ENCODE peak calls at places on chromosomes 11 and 22, in six cellular contexts. One of them, this sample, is unnamed.

GRCh38 chr11:100890779-100891178 is 203.7 kb downstream of the ARHGAP42 start:
- DNase-seq in foreskin fibroblast: peak
- DNase-seq in choroid plexus epithelial cell: peak
- DNase-seq in progenitor cell of endocrine pancreas: no peak
- DNase-seq in GM13977: no peak
- DNase-seq in endodermal cell: peak
- DNase-seq in this sample: peak

GRCh38 chr11:1543606-1544263 is 28.3 kb downstream of the DUSP8 start:
- DNase-seq in foreskin fibroblast: no peak
- DNase-seq in choroid plexus epithelial cell: no peak
- DNase-seq in progenitor cell of endocrine pancreas: no peak
- DNase-seq in GM13977: no peak
- DNase-seq in endodermal cell: no peak
- DNase-seq in this sample: no peak

GRCh38 chr22:44024288-44024908 is at the start of gene PARVB:
- DNase-seq in foreskin fibroblast: no peak
- DNase-seq in choroid plexus epithelial cell: no peak
- DNase-seq in progenitor cell of endocrine pancreas: peak
- DNase-seq in GM13977: peak
- DNase-seq in endodermal cell: peak
- DNase-seq in this sample: no peak

GRCh38 chr11:35085766-35086165 is 53.2 kb upstream of the CD44 start:
- DNase-seq in foreskin fibroblast: no peak
- DNase-seq in choroid plexus epithelial cell: peak
- DNase-seq in progenitor cell of endocrine pancreas: no peak
- DNase-seq in GM13977: no peak
- DNase-seq in endodermal cell: no peak
- DNase-seq in this sample: no peak

GRCh38 chr11:72781063-72781312 is 12.9 kb downstream of the STARD10 start:
- DNase-seq in foreskin fibroblast: no peak
- DNase-seq in choroid plexus epithelial cell: no peak
- DNase-seq in progenitor cell of endocrine pancreas: no peak
- DNase-seq in GM13977: no peak
- DNase-seq in endodermal cell: peak
- DNase-seq in this sample: no peak

GRCh38 chr11:42205518-42205917 is 746.1 kb upstream of the LRRC4C start:
- DNase-seq in foreskin fibroblast: no peak
- DNase-seq in choroid plexus epithelial cell: no peak
- DNase-seq in progenitor cell of endocrine pancreas: no peak
- DNase-seq in GM13977: no peak
- DNase-seq in endodermal cell: peak
- DNase-seq in this sample: no peak

GRCh38 chr11:95296621-95297025 is 65.6 kb upstream of the SESN3 start:
- DNase-seq in foreskin fibroblast: no peak
- DNase-seq in choroid plexus epithelial cell: no peak
- DNase-seq in progenitor cell of endocrine pancreas: no peak
- DNase-seq in GM13977: peak
- DNase-seq in endodermal cell: no peak
- DNase-seq in this sample: no peak

GRCh38 chr11:44976576-44976975 is 25.9 kb upstream of the TP53I11 start:
- DNase-seq in foreskin fibroblast: no peak
- DNase-seq in choroid plexus epithelial cell: no peak
- DNase-seq in progenitor cell of endocrine pancreas: no peak
- DNase-seq in GM13977: no peak
- DNase-seq in endodermal cell: no peak
- DNase-seq in this sample: no peak

GRCh38 chr22:44879301-44879680 is 126.9 kb downstream of the ARHGAP8 start:
- DNase-seq in foreskin fibroblast: no peak
- DNase-seq in choroid plexus epithelial cell: no peak
- DNase-seq in progenitor cell of endocrine pancreas: no peak
- DNase-seq in GM13977: no peak
- DNase-seq in endodermal cell: peak
- DNase-seq in this sample: no peak

GRCh38 chr11:64998141-64998540 is 1.4 kb upstream of the BATF2 start:
- DNase-seq in foreskin fibroblast: no peak
- DNase-seq in choroid plexus epithelial cell: no peak
- DNase-seq in progenitor cell of endocrine pancreas: no peak
- DNase-seq in GM13977: no peak
- DNase-seq in endodermal cell: peak
- DNase-seq in this sample: no peak

GRCh38 chr22:43826142-43827093 is 14.3 kb upstream of the EFCAB6 start:
- DNase-seq in foreskin fibroblast: peak
- DNase-seq in choroid plexus epithelial cell: peak
- DNase-seq in progenitor cell of endocrine pancreas: no peak
- DNase-seq in GM13977: no peak
- DNase-seq in endodermal cell: peak
- DNase-seq in this sample: peak

GRCh38 chr11:29018631-29019030 is 910.4 kb downstream of the METTL15 start:
- DNase-seq in foreskin fibroblast: peak
- DNase-seq in choroid plexus epithelial cell: peak
- DNase-seq in progenitor cell of endocrine pancreas: no peak
- DNase-seq in GM13977: no peak
- DNase-seq in endodermal cell: no peak
- DNase-seq in this sample: peak

GRCh38 chr11:20522536-20522935 is 76.9 kb upstream of the SLC6A5 start:
- DNase-seq in foreskin fibroblast: no peak
- DNase-seq in choroid plexus epithelial cell: no peak
- DNase-seq in progenitor cell of endocrine pancreas: no peak
- DNase-seq in GM13977: no peak
- DNase-seq in endodermal cell: peak
- DNase-seq in this sample: no peak

GRCh38 chr11:116893437-116893836 is 56.0 kb upstream of the APOA1 start:
- DNase-seq in foreskin fibroblast: no peak
- DNase-seq in choroid plexus epithelial cell: no peak
- DNase-seq in progenitor cell of endocrine pancreas: no peak
- DNase-seq in GM13977: no peak
- DNase-seq in endodermal cell: no peak
- DNase-seq in this sample: no peak

GRCh38 chr11:119424276-119424675 is 1.3 kb upstream of the THY1 start:
- DNase-seq in foreskin fibroblast: no peak
- DNase-seq in choroid plexus epithelial cell: no peak
- DNase-seq in progenitor cell of endocrine pancreas: no peak
- DNase-seq in GM13977: no peak
- DNase-seq in endodermal cell: no peak
- DNase-seq in this sample: no peak

GRCh38 chr11:72413914-72414628 is 20.3 kb downstream of the CLPB start:
- DNase-seq in foreskin fibroblast: peak
- DNase-seq in choroid plexus epithelial cell: peak
- DNase-seq in progenitor cell of endocrine pancreas: peak
- DNase-seq in GM13977: peak
- DNase-seq in endodermal cell: peak
- DNase-seq in this sample: peak

GRCh38 chr22:33605201-33605600 is 315.1 kb downstream of the LARGE1 start:
- DNase-seq in foreskin fibroblast: no peak
- DNase-seq in choroid plexus epithelial cell: peak
- DNase-seq in progenitor cell of endocrine pancreas: no peak
- DNase-seq in GM13977: no peak
- DNase-seq in endodermal cell: no peak
- DNase-seq in this sample: peak

GRCh38 chr22:42688241-42688913 is 32.3 kb downstream of the A4GALT start:
- DNase-seq in foreskin fibroblast: peak
- DNase-seq in choroid plexus epithelial cell: peak
- DNase-seq in progenitor cell of endocrine pancreas: no peak
- DNase-seq in GM13977: no peak
- DNase-seq in endodermal cell: peak
- DNase-seq in this sample: peak

GRCh38 chr11:92969634-92970347 is at the start of gene MTNR1B:
- DNase-seq in foreskin fibroblast: no peak
- DNase-seq in choroid plexus epithelial cell: no peak
- DNase-seq in progenitor cell of endocrine pancreas: no peak
- DNase-seq in GM13977: no peak
- DNase-seq in endodermal cell: no peak
- DNase-seq in this sample: no peak

GRCh38 chr22:45537734-45538181 is 35.1 kb downstream of the FBLN1 start:
- DNase-seq in foreskin fibroblast: peak
- DNase-seq in choroid plexus epithelial cell: peak
- DNase-seq in progenitor cell of endocrine pancreas: no peak
- DNase-seq in GM13977: no peak
- DNase-seq in endodermal cell: no peak
- DNase-seq in this sample: peak

GRCh38 chr11:10459029-10459970 is 4.2 kb downstream of the AMPD3 start:
- DNase-seq in foreskin fibroblast: no peak
- DNase-seq in choroid plexus epithelial cell: peak
- DNase-seq in progenitor cell of endocrine pancreas: no peak
- DNase-seq in GM13977: peak
- DNase-seq in endodermal cell: peak
- DNase-seq in this sample: no peak

GRCh38 chr11:75233688-75234295 is 6.8 kb upstream of the TPBGL start:
- DNase-seq in foreskin fibroblast: peak
- DNase-seq in choroid plexus epithelial cell: peak
- DNase-seq in progenitor cell of endocrine pancreas: peak
- DNase-seq in GM13977: no peak
- DNase-seq in endodermal cell: peak
- DNase-seq in this sample: peak

GRCh38 chr11:70667767-70668166 is 269.4 kb downstream of the CTTN start:
- DNase-seq in foreskin fibroblast: no peak
- DNase-seq in choroid plexus epithelial cell: no peak
- DNase-seq in progenitor cell of endocrine pancreas: no peak
- DNase-seq in GM13977: no peak
- DNase-seq in endodermal cell: no peak
- DNase-seq in this sample: no peak

GRCh38 chr11:7651700-7652099 is 21.6 kb downstream of the CYB5R2 start:
- DNase-seq in foreskin fibroblast: no peak
- DNase-seq in choroid plexus epithelial cell: no peak
- DNase-seq in progenitor cell of endocrine pancreas: no peak
- DNase-seq in GM13977: no peak
- DNase-seq in endodermal cell: peak
- DNase-seq in this sample: no peak

GRCh38 chr22:43228330-43228729 is 41.4 kb upstream of the TTLL12 start:
- DNase-seq in foreskin fibroblast: no peak
- DNase-seq in choroid plexus epithelial cell: peak
- DNase-seq in progenitor cell of endocrine pancreas: no peak
- DNase-seq in GM13977: no peak
- DNase-seq in endodermal cell: peak
- DNase-seq in this sample: peak

GRCh38 chr11:120966840-120967239 is 57.1 kb upstream of the TBCEL start:
- DNase-seq in foreskin fibroblast: no peak
- DNase-seq in choroid plexus epithelial cell: no peak
- DNase-seq in progenitor cell of endocrine pancreas: no peak
- DNase-seq in GM13977: no peak
- DNase-seq in endodermal cell: no peak
- DNase-seq in this sample: no peak

DNA sequence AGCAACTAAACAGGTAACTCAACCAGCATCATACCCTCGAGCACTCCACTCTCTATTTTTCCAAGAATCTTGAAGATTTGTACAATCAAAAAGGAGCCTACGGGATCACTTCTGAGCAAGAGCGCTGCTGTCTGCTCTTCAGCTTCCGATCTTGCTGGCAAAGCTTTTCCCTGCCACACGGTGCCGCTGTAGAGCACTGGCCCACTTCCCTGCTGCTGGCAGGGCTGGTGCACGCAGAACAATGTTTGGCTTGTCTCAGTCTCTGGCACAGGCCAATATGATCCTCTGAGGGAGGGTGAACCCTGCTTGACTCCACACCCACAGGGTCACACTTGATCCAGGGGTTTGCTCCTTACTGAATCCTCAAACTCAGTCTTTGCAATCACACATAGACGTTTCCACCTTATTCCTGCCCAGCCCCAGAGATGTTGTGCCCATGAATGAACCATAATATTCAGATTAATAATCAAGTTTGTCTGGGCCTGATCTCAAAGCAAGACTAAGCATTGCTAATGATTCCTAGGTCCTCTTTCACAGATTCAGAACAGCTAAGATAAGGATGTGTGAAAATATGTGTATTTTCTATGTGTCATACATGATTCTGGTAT is 536.6 kb downstream of the SOX6 start:
- DNase-seq in foreskin fibroblast: no peak
- DNase-seq in choroid plexus epithelial cell: peak
- DNase-seq in progenitor cell of endocrine pancreas: peak
- DNase-seq in GM13977: peak
- DNase-seq in endodermal cell: peak
- DNase-seq in this sample: peak
- TF ChIP-seq CTCF in foreskin fibroblast: peak
- TF ChIP-seq CTCF in choroid plexus epithelial cell: peak
- TF ChIP-seq CTCF in progenitor cell of endocrine pancreas: peak
- TF ChIP-seq CTCF in GM13977: peak
- TF ChIP-seq CTCF in endodermal cell: peak
- TF ChIP-seq CTCF in this sample: peak

GRCh38 chr11:6601041-6601461 is 2.4 kb downstream of the RRP8 start:
- DNase-seq in foreskin fibroblast: no peak
- DNase-seq in choroid plexus epithelial cell: no peak
- DNase-seq in progenitor cell of endocrine pancreas: no peak
- DNase-seq in GM13977: no peak
- DNase-seq in endodermal cell: peak
- DNase-seq in this sample: no peak

GRCh38 chr11:6602096-6602940 is 1.1 kb downstream of the RRP8 start:
- DNase-seq in foreskin fibroblast: no peak
- DNase-seq in choroid plexus epithelial cell: no peak
- DNase-seq in progenitor cell of endocrine pancreas: no peak
- DNase-seq in GM13977: no peak
- DNase-seq in endodermal cell: peak
- DNase-seq in this sample: no peak

GRCh38 chr11:6606471-6607189 is 3.1 kb downstream of the ILK start:
- DNase-seq in foreskin fibroblast: peak
- DNase-seq in choroid plexus epithelial cell: peak
- DNase-seq in progenitor cell of endocrine pancreas: peak
- DNase-seq in GM13977: peak
- DNase-seq in endodermal cell: peak
- DNase-seq in this sample: peak

GRCh38 chr11:6604081-6604626 is 580 bp downstream of the ILK start:
- DNase-seq in foreskin fibroblast: peak
- DNase-seq in choroid plexus epithelial cell: peak
- DNase-seq in progenitor cell of endocrine pancreas: no peak
- DNase-seq in GM13977: peak
- DNase-seq in endodermal cell: peak
- DNase-seq in this sample: peak

GRCh38 chr11:6603287-6604080 is at the start of the genes ILK and RRP8:
- DNase-seq in foreskin fibroblast: peak
- DNase-seq in choroid plexus epithelial cell: peak
- DNase-seq in progenitor cell of endocrine pancreas: peak
- DNase-seq in GM13977: peak
- DNase-seq in endodermal cell: peak
- DNase-seq in this sample: peak
- TF ChIP-seq CTCF in foreskin fibroblast: no peak
- TF ChIP-seq CTCF in choroid plexus epithelial cell: peak
- TF ChIP-seq CTCF in progenitor cell of endocrine pancreas: peak
- TF ChIP-seq CTCF in GM13977: no peak
- TF ChIP-seq CTCF in endodermal cell: no peak
- TF ChIP-seq CTCF in this sample: peak

DNA sequence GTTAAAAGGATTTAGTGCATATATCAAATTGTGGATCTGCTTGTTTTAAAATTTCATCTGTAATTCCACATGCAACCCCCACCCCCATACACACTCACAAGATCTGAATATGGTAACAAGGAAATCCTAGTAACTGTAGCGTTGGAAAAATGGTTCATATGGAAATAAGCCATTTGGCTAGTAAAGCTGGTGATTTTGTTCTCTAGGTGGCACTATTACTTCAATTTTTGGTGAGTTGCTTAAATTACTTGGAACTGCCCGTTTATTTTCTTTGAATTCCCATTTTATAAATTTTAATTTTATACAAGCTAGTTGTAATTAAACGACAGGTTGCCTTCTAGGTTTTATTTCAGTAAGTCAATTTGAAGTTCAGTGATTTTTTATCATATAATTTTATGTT is 5.3 kb downstream of the BDNF start:
- DNase-seq in foreskin fibroblast: no peak
- DNase-seq in choroid plexus epithelial cell: peak
- DNase-seq in progenitor cell of endocrine pancreas: no peak
- DNase-seq in GM13977: no peak
- DNase-seq in endodermal cell: no peak
- DNase-seq in this sample: peak
- TF ChIP-seq CTCF in foreskin fibroblast: no peak
- TF ChIP-seq CTCF in choroid plexus epithelial cell: peak
- TF ChIP-seq CTCF in progenitor cell of endocrine pancreas: peak
- TF ChIP-seq CTCF in GM13977: peak
- TF ChIP-seq CTCF in endodermal cell: peak
- TF ChIP-seq CTCF in this sample: peak

GRCh38 chr22:19169002-19169946 is 9.3 kb downstream of the SLC25A1 start:
- DNase-seq in foreskin fibroblast: no peak
- DNase-seq in choroid plexus epithelial cell: no peak
- DNase-seq in progenitor cell of endocrine pancreas: no peak
- DNase-seq in GM13977: no peak
- DNase-seq in endodermal cell: peak
- DNase-seq in this sample: no peak
- TF ChIP-seq CTCF in foreskin fibroblast: no peak
- TF ChIP-seq CTCF in choroid plexus epithelial cell: no peak
- TF ChIP-seq CTCF in progenitor cell of endocrine pancreas: no peak
- TF ChIP-seq CTCF in GM13977: no peak
- TF ChIP-seq CTCF in endodermal cell: no peak
- TF ChIP-seq CTCF in this sample: no peak

This sample was measured in fibroblast of mammary gland.